ENCODE peak calls at places on chromosomes 11 and 22, in nine cellular contexts. L is A172; Z is stimulated activated CD8-positive, alpha-beta memory T cell treated with anti-CD3 and anti-CD28 coated beads, Interleukin-2, amount 100 ng/mL, for 48 hours; G is left cardiac atrium; T is heart left ventricle; E is globus pallidus; D is NCI-H748 treated with DMSO at 0.1 percent for 48 hours; O is cardiac muscle cell; X is EL. U is an unnamed sample.

GRCh38 chr11:122115520-122116343 is at the start of gene BLID:
- DNase-seq in L (no peak), Z (no peak), G (peak; percentile 37), T (no peak), E (peak; percentile 73), D (no peak), O (peak; percentile 64), X (peak; percentile 31), U (no peak)

GRCh38 chr11:5808500-5809121 is at the start of gene OR52N2:
- DNase-seq in L (peak; percentile 73), Z (peak; percentile 39), G (peak; percentile 72), T (no peak), E (peak; percentile 66), D (peak; percentile 59), O (peak; percentile 82), X (peak; percentile 70), U (peak; percentile 59)

GRCh38 chr11:13691296-13691899 is 22.9 kb downstream of the FAR1 start:
- DNase-seq in L (no peak), Z (no peak), G (no peak), T (no peak), E (no peak), D (no peak), O (no peak), X (no peak), U (no peak)

GRCh38 chr11:120239713-120240640 is at the start of gene POU2F3:
- DNase-seq in L (no peak), Z (no peak), G (no peak), T (no peak), E (no peak), D (no peak), O (peak; percentile 49), X (no peak), U (no peak)

GRCh38 chr11:2670541-2671100 is 29.2 kb downstream of the KCNQ1OT1 start:
- DNase-seq in L (no peak), Z (no peak), G (no peak), T (no peak), E (no peak), D (no peak), O (no peak), X (no peak), U (no peak)

GRCh38 chr11:29989181-29989580 is 27.6 kb downstream of the KCNA4 start:
- DNase-seq in L (no peak), Z (no peak), G (no peak), T (no peak), E (no peak), D (no peak), O (no peak), X (no peak), U (no peak)

GRCh38 chr22:46681010-46681409 is 57.0 kb downstream of the CERK start:
- DNase-seq in L (no peak), Z (no peak), G (no peak), T (no peak), E (no peak), D (no peak), O (no peak), X (no peak), U (no peak)

GRCh38 chr22:38327805-38328204 is 10.6 kb upstream of the CSNK1E start:
- DNase-seq in L (peak; percentile 77), Z (no peak), G (no peak), T (no peak), E (no peak), D (no peak), O (no peak), X (peak; percentile 87), U (no peak)

GRCh38 chr11:128346808-128347207 is 240.6 kb downstream of the ETS1 start:
- DNase-seq in L (no peak), Z (no peak), G (no peak), T (no peak), E (no peak), D (no peak), O (no peak), X (no peak), U (no peak)

U was measured in T follicular helper cell.